ENCODE peak calls at places on chromosomes 11 and 22, in four cellular contexts. E is IMR-90, A is H9, R is H1. F is an unnamed sample.

GRCh38 chr11:79076526-79077115 is 364.2 kb downstream of the TENM4 start:
- DNase-seq in E (no peak), A (no peak), R (no peak), F (peak; percentile 50)

GRCh38 chr11:10493041-10493663 is 38.1 kb downstream of the AMPD3 start:
- DNase-seq in E (no peak), A (peak; percentile 21), R (no peak), F (no peak)

GRCh38 chr11:93689166-93689734 is 27.8 kb downstream of the CEP295 start:
- DNase-seq in E (no peak), A (no peak), R (no peak), F (no peak)

GRCh38 chr11:65611028-65611757 is 2.8 kb downstream of the MAP3K11 start:
- DNase-seq in E (no peak), A (no peak), R (no peak), F (peak; percentile 55)

GRCh38 chr11:62256281-62256680 is 13.7 kb upstream of the SCGB2A2 start:
- DNase-seq in E (no peak), A (no peak), R (no peak), F (no peak)

GRCh38 chr11:65356394-65356972 is 1.9 kb downstream of the TIGD3 start:
- DNase-seq in E (no peak), A (no peak), R (no peak), F (no peak)

GRCh38 chr22:33221566-33221965 is 163.4 kb upstream of the SYN3 start:
- DNase-seq in E (no peak), A (no peak), R (no peak), F (no peak)

GRCh38 chr11:31959711-31960110 is 131.2 kb upstream of the RCN1 start:
- DNase-seq in E (peak; percentile 11), A (no peak), R (no peak), F (peak; percentile 84)

GRCh38 chr11:32034680-32035079 is 56.2 kb upstream of the RCN1 start:
- DNase-seq in E (peak; percentile 58), A (no peak), R (no peak), F (no peak)

GRCh38 chr11:10091314-10092045 is 202.5 kb downstream of the SBF2 start:
- DNase-seq in E (peak; percentile 19), A (no peak), R (no peak), F (no peak)

GRCh38 chr11:79809487-79809886 is 368.7 kb upstream of the TENM4 start:
- DNase-seq in E (no peak), A (no peak), R (no peak), F (no peak)

GRCh38 chr22:48450188-48450825 is 1377.4 kb downstream of the BRD1 start:
- DNase-seq in E (no peak), A (no peak), R (no peak), F (no peak)

GRCh38 chr11:441418-442274 is at the start of gene ANO9:
- DNase-seq in E (no peak), A (peak; percentile 75), R (peak; percentile 77), F (peak; percentile 32)

GRCh38 chr22:36383110-36383581 is 4.6 kb downstream of the MYH9 start:
- DNase-seq in E (peak; percentile 94), A (no peak), R (no peak), F (no peak)

GRCh38 chr11:113991170-113991569 is 16.3 kb downstream of the HTR3A start:
- DNase-seq in E (peak; percentile 8), A (peak; percentile 61), R (peak; percentile 85), F (peak; percentile 69)

GRCh38 chr11:61454520-61454919 is 24.6 kb downstream of the SDHAF2 start:
- DNase-seq in E (no peak), A (no peak), R (no peak), F (no peak)

GRCh38 chr11:73965076-73965763 is 14.4 kb downstream of the DNAJB13 start:
- DNase-seq in E (no peak), A (no peak), R (no peak), F (no peak)

GRCh38 chr22:48893288-48894063 is 934.2 kb downstream of the BRD1 start:
- DNase-seq in E (no peak), A (no peak), R (no peak), F (peak; percentile 20)

DNA sequence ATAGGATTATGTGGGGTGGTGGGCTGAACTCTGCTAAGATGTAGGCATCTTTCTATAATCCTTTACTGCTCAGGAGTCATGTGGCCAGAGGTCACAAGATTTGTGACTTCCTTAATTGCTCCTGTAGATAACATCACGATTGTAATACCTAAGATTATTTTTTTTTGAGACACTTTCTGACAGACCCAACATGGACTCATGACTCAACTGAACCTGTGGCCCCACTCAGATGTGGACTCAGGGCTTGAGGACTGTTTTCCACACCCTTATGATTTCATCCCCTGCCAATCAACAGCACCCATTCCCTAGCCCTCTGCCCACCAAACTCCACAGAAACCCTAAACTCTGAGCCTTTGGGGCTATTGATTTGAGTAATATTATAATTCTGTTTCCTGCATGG is 35.6 kb upstream of the MMP7 start:
- DNase-seq in E (no peak), A (no peak), R (no peak), F (no peak)
- H3K56ac ChIP-seq in E (no peak overlapping the region), A (no peak overlapping the region), R (no peak overlapping the region), F (no peak overlapping the region)

GRCh38 chr22:42039271-42039670 is 31.3 kb downstream of the NAGA start:
- DNase-seq in E (peak; percentile 18), A (no peak), R (no peak), F (no peak)

GRCh38 chr22:42033263-42034181 is 34.9 kb downstream of the WBP2NL start:
- DNase-seq in E (no peak), A (no peak), R (no peak), F (peak; percentile 4)

DNA sequence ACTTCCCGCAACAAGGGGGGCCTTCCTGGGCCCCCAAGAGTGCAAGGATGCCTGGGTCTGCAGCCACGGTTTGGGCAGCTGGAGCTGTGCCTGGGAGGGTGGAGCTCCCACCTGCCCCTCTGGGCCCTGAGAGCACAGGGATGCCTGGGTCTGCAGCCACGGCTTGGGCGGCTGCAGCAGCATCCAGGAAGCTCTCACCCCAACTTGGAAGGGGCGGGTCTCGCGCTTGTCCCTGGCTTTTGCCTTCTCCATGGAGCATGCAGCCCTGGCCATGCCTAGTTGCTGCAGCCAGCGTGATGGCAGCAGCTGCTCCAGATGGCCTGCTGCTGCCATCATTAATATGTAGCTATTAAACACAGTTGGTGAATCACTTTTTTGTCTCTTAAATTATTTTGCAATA is 35.4 kb downstream of the NAGA start:
- DNase-seq in E (no peak), A (no peak), R (no peak), F (no peak)
- H3K56ac ChIP-seq in E (no peak overlapping the region), A (no peak overlapping the region), R (no peak overlapping the region), F (no peak overlapping the region)

DNA sequence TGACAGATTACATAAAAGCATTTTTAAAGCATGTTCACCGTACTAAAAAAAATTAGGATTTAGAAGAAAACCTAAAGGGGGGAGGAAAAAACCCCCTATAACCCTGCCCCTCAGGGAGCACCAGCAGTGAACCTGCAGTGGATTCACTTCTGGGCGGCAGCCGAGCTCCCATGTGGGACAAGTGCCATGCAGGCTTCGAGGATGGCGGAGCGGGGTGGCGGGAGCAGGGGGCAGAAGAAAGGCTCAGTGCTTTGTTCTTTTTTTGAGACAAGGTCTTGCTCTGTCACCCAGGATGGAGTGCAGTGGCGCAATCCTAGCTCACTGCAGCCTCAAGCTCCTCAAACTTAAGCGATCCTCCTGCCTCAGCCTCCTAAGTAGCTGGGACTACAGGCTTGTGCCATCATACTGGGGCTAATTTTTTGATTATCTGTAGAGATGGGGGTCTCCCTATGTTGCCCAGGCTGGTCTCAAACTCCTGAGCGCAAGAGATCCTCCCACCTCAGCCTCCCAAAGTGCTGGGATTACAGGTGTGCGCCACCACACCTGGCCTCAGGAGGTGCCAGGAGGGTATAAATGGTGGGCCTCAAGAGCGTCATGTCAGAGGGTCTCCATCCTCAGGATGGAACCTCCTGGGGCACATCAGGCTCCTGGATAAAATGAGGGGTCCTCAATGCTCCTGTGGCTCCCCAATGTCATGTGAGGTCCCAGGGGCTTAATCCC is 34.0 kb downstream of the PPM1F start:
- DNase-seq in E (no peak), A (no peak), R (no peak), F (no peak)
- H3K56ac ChIP-seq in E (no peak overlapping the region), A (no peak overlapping the region), R (no peak overlapping the region), F (no peak overlapping the region)

DNA sequence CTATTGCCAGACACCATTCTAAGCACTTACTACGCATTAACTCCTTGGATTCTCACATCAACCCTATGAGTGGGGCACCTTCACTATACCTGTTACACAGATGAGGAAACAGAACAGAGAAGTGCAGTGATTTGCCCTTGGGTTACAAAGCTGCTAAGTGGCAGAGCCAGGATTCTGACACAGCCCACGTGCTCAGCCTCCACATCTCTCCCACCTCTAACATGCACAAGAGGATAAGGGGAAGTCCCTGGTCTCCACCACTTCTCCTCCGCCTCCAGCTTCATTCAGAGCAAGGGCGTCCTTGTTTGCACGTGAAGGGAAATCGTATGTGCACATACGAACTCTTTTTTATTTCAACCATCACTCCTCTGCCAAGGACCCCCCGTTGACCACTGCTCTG is 53.7 kb downstream of the CDON start:
- DNase-seq in E (no peak), A (no peak), R (no peak), F (no peak)
- H3K56ac ChIP-seq in E (no peak overlapping the region), A (no peak overlapping the region), R (no peak overlapping the region), F (no peak overlapping the region)

GRCh38 chr11:100865443-100865842 is 178.4 kb downstream of the ARHGAP42 start:
- DNase-seq in E (peak; percentile 30), A (no peak), R (no peak), F (no peak)
- H3K56ac ChIP-seq in E (no peak overlapping the region), A (no peak overlapping the region), R (no peak overlapping the region), F (no peak overlapping the region)

F was measured in mesendoderm.